ENCODE peak calls at places on chromosome 22, in nine cellular contexts. F is NCI-H748 treated with DMSO at 0.1 percent for 48 hours; R is non-pigmented ciliary epithelial cell; H is T-helper 2 cell treated with Interferon-gamma antibody and Interleukin-4, amounts not matched to agents 5 μg/mL and 100 μg/mL, for 36 hours; Q is EL; Y is left cardiac atrium; B is activated CD4-positive, alpha-beta T cell treated with anti-CD3 and anti-CD28 coated beads for 24 hours; E is HTR-8/SVneo; Z is activated T-helper 1 cell treated with Interleukin-2 at 50 U/mL for 16 hours. V is an unnamed sample.

GRCh38 chr22:27110985-27111451 is 453.6 kb downstream of the MIAT start:
- DNase-seq in F (no peak), R (peak), H (no peak), Q (peak), Y (no peak), B (no peak), E (peak), Z (no peak), V (peak)

GRCh38 chr22:50523458-50523805 is 2.0 kb downstream of the SCO2 start:
- DNase-seq in F (no peak), R (no peak), H (no peak), Q (no peak), Y (no peak), B (no peak), E (no peak), Z (no peak), V (no peak)

GRCh38 chr22:44928064-44928463 is 81.7 kb downstream of the PHF21B start:
- DNase-seq in F (no peak), R (no peak), H (no peak), Q (no peak), Y (no peak), B (no peak), E (no peak), Z (no peak), V (no peak)

GRCh38 chr22:48142388-48142787 is 1379.9 kb downstream of the TBC1D22A start:
- DNase-seq in F (no peak), R (no peak), H (no peak), Q (no peak), Y (no peak), B (no peak), E (no peak), Z (no peak), V (no peak)

GRCh38 chr22:29780781-29781676 is 13.9 kb downstream of the UQCR10 start:
- DNase-seq in F (no peak), R (peak), H (no peak), Q (peak), Y (no peak), B (no peak), E (peak), Z (no peak), V (peak)

GRCh38 chr22:50529416-50530279 is at the start of gene TYMP:
- DNase-seq in F (no peak), R (no peak), H (peak), Q (peak), Y (peak), B (peak), E (no peak), Z (peak), V (no peak)

GRCh38 chr22:45804986-45805325 is 133.3 kb downstream of the ATXN10 start:
- DNase-seq in F (no peak), R (peak), H (no peak), Q (peak), Y (no peak), B (no peak), E (peak), Z (no peak), V (peak)

GRCh38 chr22:22219140-22219996 is 25.2 kb upstream of the VPREB1 start:
- DNase-seq in F (no peak), R (no peak), H (no peak), Q (no peak), Y (no peak), B (no peak), E (no peak), Z (no peak), V (no peak)

GRCh38 chr22:40044870-40045834 is 50.4 kb downstream of the FAM83F start:
- DNase-seq in F (no peak), R (no peak), H (peak), Q (peak), Y (peak), B (peak), E (peak), Z (peak), V (no peak)

GRCh38 chr22:24180316-24181087 is 785 bp upstream of the SUSD2 start:
- DNase-seq in F (no peak), R (no peak), H (no peak), Q (no peak), Y (no peak), B (no peak), E (no peak), Z (no peak), V (no peak)